ENCODE peak calls at places on chromosome 21, in eight cellular contexts. H, L, A, K, Y, O, M and F are unnamed samples.

GRCh38 chr21:42677339-42678117 is 24.1 kb downstream of the PDE9A start:
- DNase-seq in K (peak; percentile 56), A (peak; percentile 41), L (peak; percentile 63), O (peak; percentile 63), Y (peak; percentile 62), H (no peak), M (peak; percentile 47), F (no peak)

GRCh38 chr21:41726058-41726558 is 40.7 kb downstream of the RIPK4 start:
- DNase-seq in A (no peak), M (no peak), L (peak; percentile 80), Y (no peak), H (no peak), K (no peak), O (no peak), F (no peak)

GRCh38 chr21:32819702-32820101 is 48.1 kb upstream of the PAXBP1 start:
- DNase-seq in O (no peak), L (no peak), H (no peak), Y (peak; percentile 33), A (peak; percentile 78), K (no peak), M (no peak), F (no peak)

GRCh38 chr21:41168391-41169257 is 664 bp downstream of the BACE2 start:
- DNase-seq in K (no peak), H (no peak), A (peak; percentile 58), L (peak; percentile 79), O (peak; percentile 84), M (no peak), Y (peak; percentile 41), F (no peak)

GRCh38 chr21:37915941-37916794 is at the start of gene KCNJ6:
- DNase-seq in M (no peak), K (peak; percentile 53), A (peak; percentile 54), Y (peak; percentile 70), L (peak; percentile 90), H (no peak), O (peak; percentile 94), F (no peak)

GRCh38 chr21:41294548-41295231 is 21.9 kb upstream of the FAM3B start:
- DNase-seq in K (no peak), A (no peak), L (no peak), O (peak; percentile 6), M (no peak), H (no peak), Y (no peak), F (no peak)

GRCh38 chr21:27001526-27001925 is 34.6 kb upstream of the ADAMTS5 start:
- DNase-seq in Y (no peak), H (no peak), L (no peak), K (no peak), M (no peak), A (peak; percentile 18), O (no peak), F (no peak)

GRCh38 chr21:44455524-44456206 is 355 bp downstream of the LRRC3 start:
- DNase-seq in M (no peak), L (peak; percentile 89), K (peak; percentile 56), O (peak; percentile 66), H (no peak), A (peak; percentile 1), Y (peak; percentile 34), F (no peak)

GRCh38 chr21:45032332-45032731 is 42.0 kb upstream of the ADARB1 start:
- DNase-seq in A (no peak), M (no peak), L (peak; percentile 74), H (no peak), K (no peak), O (peak; percentile 52), Y (no peak), F (no peak)

GRCh38 chr21:42037943-42038342 is 27.8 kb upstream of the ZBTB21 start:
- DNase-seq in Y (no peak), M (no peak), O (no peak), A (no peak), H (no peak), L (peak; percentile 31), K (no peak), F (peak; percentile 85)

GRCh38 chr21:15219866-15220265 is 155.1 kb upstream of the NRIP1 start:
- DNase-seq in K (no peak), M (peak; percentile 9), H (no peak), O (no peak), Y (no peak), A (no peak), L (no peak), F (no peak)

GRCh38 chr21:42532466-42533181 is 19.0 kb downstream of the SLC37A1 start:
- DNase-seq in K (no peak), A (peak; percentile 30), M (peak; percentile 87), H (no peak), L (no peak), Y (peak; percentile 16), O (peak; percentile 43), F (no peak)